ENCODE peak calls at places on chromosomes 12 and 14, in four cellular contexts. O is substantia nigra; Q is activated CD4-positive, alpha-beta T cell treated with anti-CD3 and anti-CD28 coated beads, Interleukin-2, amount 50 U/mL, for 48 hours; N is germinal center. A is an unnamed sample.

GRCh38 chr12:114166360-114166759 is 200.2 kb upstream of the RBM19 start:
- DNase-seq in O (peak), Q (no peak), N (peak), A (no peak)

GRCh38 chr14:36971263-36971855 is 201.0 kb downstream of the SLC25A21 start:
- DNase-seq in O (no peak), Q (no peak), N (no peak), A (no peak)

GRCh38 chr12:104682790-104683279 is 226.1 kb downstream of the CHST11 start:
- DNase-seq in O (no peak), Q (peak), N (peak), A (no peak)

GRCh38 chr14:85565862-85566296 is 35.9 kb downstream of the FLRT2 start:
- DNase-seq in O (no peak), Q (no peak), N (no peak), A (no peak)

GRCh38 chr12:78220811-78221210 is 390.1 kb downstream of the NAV3 start:
- DNase-seq in O (no peak), Q (no peak), N (no peak), A (no peak)

GRCh38 chr12:103462675-103463074 is 33.1 kb downstream of the C12orf42 start:
- DNase-seq in O (no peak), Q (no peak), N (no peak), A (no peak)

GRCh38 chr14:104821971-104822608 is 21.2 kb downstream of the ZBTB42 start:
- DNase-seq in O (no peak), Q (no peak), N (no peak), A (no peak)

GRCh38 chr14:67987596-67987995 is 168.0 kb downstream of the RAD51B start:
- DNase-seq in O (no peak), Q (no peak), N (no peak), A (no peak)

GRCh38 chr14:74207943-74208342 is 31.3 kb upstream of the VSX2 start:
- DNase-seq in O (no peak), Q (no peak), N (no peak), A (no peak)

GRCh38 chr14:31964979-31965734 is 111.9 kb upstream of the ARHGAP5 start:
- DNase-seq in O (peak), Q (no peak), N (no peak), A (no peak)

GRCh38 chr12:6224550-6224949 is 24.4 kb downstream of the CD9 start:
- DNase-seq in O (peak), Q (no peak), N (peak), A (peak)

GRCh38 chr12:49527361-49528130 is 11.3 kb upstream of the KCNH3 start:
- DNase-seq in O (no peak), Q (no peak), N (no peak), A (no peak)

GRCh38 chr14:104778694-104779331 is 16.7 kb downstream of the AKT1 start:
- DNase-seq in O (no peak), Q (no peak), N (no peak), A (no peak)